ENCODE peak calls at places on chromosomes 12 and 14, in seven cellular contexts. One of them, this sample, is unnamed.

GRCh38 chr12:17982556-17982955 is 107.4 kb downstream of the RERGL start:
- DNase-seq in stimulated activated CD4-positive, alpha-beta T cell treated with anti-CD3 and anti-CD28 coated beads, Interleukin-4, amount 100 ng/mL, for 24 hours: no peak
- DNase-seq in NCI-H345: no peak
- DNase-seq in right cardiac atrium: no peak
- DNase-seq in Right ventricle myocardium inferior: no peak
- DNase-seq in germinal center: no peak
- DNase-seq in NCI-H748 treated with DMSO at 0.1 percent for 48 hours: no peak
- DNase-seq in this sample: no peak

GRCh38 chr12:17358850-17359249 is 731.1 kb downstream of the RERGL start:
- DNase-seq in stimulated activated CD4-positive, alpha-beta T cell treated with anti-CD3 and anti-CD28 coated beads, Interleukin-4, amount 100 ng/mL, for 24 hours: no peak
- DNase-seq in NCI-H345: peak; percentile 7
- DNase-seq in right cardiac atrium: no peak
- DNase-seq in Right ventricle myocardium inferior: no peak
- DNase-seq in germinal center: no peak
- DNase-seq in NCI-H748 treated with DMSO at 0.1 percent for 48 hours: no peak
- DNase-seq in this sample: no peak

GRCh38 chr12:57110189-57111045 is 745 bp downstream of the STAT6 start:
- DNase-seq in stimulated activated CD4-positive, alpha-beta T cell treated with anti-CD3 and anti-CD28 coated beads, Interleukin-4, amount 100 ng/mL, for 24 hours: peak; percentile 81
- DNase-seq in NCI-H345: no peak
- DNase-seq in right cardiac atrium: peak; percentile 94
- DNase-seq in Right ventricle myocardium inferior: peak; percentile 87
- DNase-seq in germinal center: peak; percentile 68
- DNase-seq in NCI-H748 treated with DMSO at 0.1 percent for 48 hours: no peak
- DNase-seq in this sample: peak; percentile 46

GRCh38 chr12:108850854-108851573 is 6.4 kb downstream of the SSH1 start:
- DNase-seq in stimulated activated CD4-positive, alpha-beta T cell treated with anti-CD3 and anti-CD28 coated beads, Interleukin-4, amount 100 ng/mL, for 24 hours: no peak
- DNase-seq in NCI-H345: no peak
- DNase-seq in right cardiac atrium: peak; percentile 79
- DNase-seq in Right ventricle myocardium inferior: no peak
- DNase-seq in germinal center: peak; percentile 36
- DNase-seq in NCI-H748 treated with DMSO at 0.1 percent for 48 hours: no peak
- DNase-seq in this sample: no peak

GRCh38 chr12:121748571-121749265 is 36.2 kb downstream of the TMEM120B start:
- DNase-seq in stimulated activated CD4-positive, alpha-beta T cell treated with anti-CD3 and anti-CD28 coated beads, Interleukin-4, amount 100 ng/mL, for 24 hours: peak; percentile 16
- DNase-seq in NCI-H345: no peak
- DNase-seq in right cardiac atrium: peak; percentile 66
- DNase-seq in Right ventricle myocardium inferior: peak; percentile 43
- DNase-seq in germinal center: no peak
- DNase-seq in NCI-H748 treated with DMSO at 0.1 percent for 48 hours: no peak
- DNase-seq in this sample: no peak

GRCh38 chr14:89000007-89000942 is 175.8 kb downstream of the TTC8 start:
- DNase-seq in stimulated activated CD4-positive, alpha-beta T cell treated with anti-CD3 and anti-CD28 coated beads, Interleukin-4, amount 100 ng/mL, for 24 hours: peak; percentile 21
- DNase-seq in NCI-H345: no peak
- DNase-seq in right cardiac atrium: no peak
- DNase-seq in Right ventricle myocardium inferior: no peak
- DNase-seq in germinal center: no peak
- DNase-seq in NCI-H748 treated with DMSO at 0.1 percent for 48 hours: no peak
- DNase-seq in this sample: no peak

GRCh38 chr12:66674495-66675122 is 4.3 kb downstream of the GRIP1 start:
- DNase-seq in stimulated activated CD4-positive, alpha-beta T cell treated with anti-CD3 and anti-CD28 coated beads, Interleukin-4, amount 100 ng/mL, for 24 hours: no peak
- DNase-seq in NCI-H345: no peak
- DNase-seq in right cardiac atrium: no peak
- DNase-seq in Right ventricle myocardium inferior: no peak
- DNase-seq in germinal center: no peak
- DNase-seq in NCI-H748 treated with DMSO at 0.1 percent for 48 hours: no peak
- DNase-seq in this sample: no peak

GRCh38 chr14:102280376-102280962 is 24.5 kb downstream of the MOK start:
- DNase-seq in stimulated activated CD4-positive, alpha-beta T cell treated with anti-CD3 and anti-CD28 coated beads, Interleukin-4, amount 100 ng/mL, for 24 hours: no peak
- DNase-seq in NCI-H345: no peak
- DNase-seq in right cardiac atrium: no peak
- DNase-seq in Right ventricle myocardium inferior: no peak
- DNase-seq in germinal center: no peak
- DNase-seq in NCI-H748 treated with DMSO at 0.1 percent for 48 hours: no peak
- DNase-seq in this sample: no peak

GRCh38 chr12:2297004-2297403 is 244.2 kb downstream of the CACNA1C start:
- DNase-seq in stimulated activated CD4-positive, alpha-beta T cell treated with anti-CD3 and anti-CD28 coated beads, Interleukin-4, amount 100 ng/mL, for 24 hours: no peak
- DNase-seq in NCI-H345: no peak
- DNase-seq in right cardiac atrium: no peak
- DNase-seq in Right ventricle myocardium inferior: no peak
- DNase-seq in germinal center: no peak
- DNase-seq in NCI-H748 treated with DMSO at 0.1 percent for 48 hours: no peak
- DNase-seq in this sample: no peak

GRCh38 chr12:53227341-53227740 is 4.7 kb downstream of the RARG start:
- DNase-seq in stimulated activated CD4-positive, alpha-beta T cell treated with anti-CD3 and anti-CD28 coated beads, Interleukin-4, amount 100 ng/mL, for 24 hours: no peak
- DNase-seq in NCI-H345: no peak
- DNase-seq in right cardiac atrium: no peak
- DNase-seq in Right ventricle myocardium inferior: no peak
- DNase-seq in germinal center: no peak
- DNase-seq in NCI-H748 treated with DMSO at 0.1 percent for 48 hours: no peak
- DNase-seq in this sample: no peak

GRCh38 chr12:49678711-49679110 is 28.5 kb downstream of the FMNL3 start:
- DNase-seq in stimulated activated CD4-positive, alpha-beta T cell treated with anti-CD3 and anti-CD28 coated beads, Interleukin-4, amount 100 ng/mL, for 24 hours: no peak
- DNase-seq in NCI-H345: no peak
- DNase-seq in right cardiac atrium: no peak
- DNase-seq in Right ventricle myocardium inferior: no peak
- DNase-seq in germinal center: no peak
- DNase-seq in NCI-H748 treated with DMSO at 0.1 percent for 48 hours: no peak
- DNase-seq in this sample: no peak

GRCh38 chr14:74014299-74014698 is 4.8 kb downstream of the ENTPD5 start:
- DNase-seq in stimulated activated CD4-positive, alpha-beta T cell treated with anti-CD3 and anti-CD28 coated beads, Interleukin-4, amount 100 ng/mL, for 24 hours: no peak
- DNase-seq in NCI-H345: no peak
- DNase-seq in right cardiac atrium: no peak
- DNase-seq in Right ventricle myocardium inferior: no peak
- DNase-seq in germinal center: no peak
- DNase-seq in NCI-H748 treated with DMSO at 0.1 percent for 48 hours: no peak
- DNase-seq in this sample: no peak

GRCh38 chr14:74893614-74894091 is 11.9 kb downstream of the DLST start:
- DNase-seq in stimulated activated CD4-positive, alpha-beta T cell treated with anti-CD3 and anti-CD28 coated beads, Interleukin-4, amount 100 ng/mL, for 24 hours: no peak
- DNase-seq in NCI-H345: no peak
- DNase-seq in right cardiac atrium: no peak
- DNase-seq in Right ventricle myocardium inferior: no peak
- DNase-seq in germinal center: peak; percentile 51
- DNase-seq in NCI-H748 treated with DMSO at 0.1 percent for 48 hours: no peak
- DNase-seq in this sample: no peak

GRCh38 chr14:30005114-30005698 is 77.6 kb upstream of the PRKD1 start:
- DNase-seq in stimulated activated CD4-positive, alpha-beta T cell treated with anti-CD3 and anti-CD28 coated beads, Interleukin-4, amount 100 ng/mL, for 24 hours: no peak
- DNase-seq in NCI-H345: peak; percentile 58
- DNase-seq in right cardiac atrium: no peak
- DNase-seq in Right ventricle myocardium inferior: no peak
- DNase-seq in germinal center: no peak
- DNase-seq in NCI-H748 treated with DMSO at 0.1 percent for 48 hours: peak; percentile 73
- DNase-seq in this sample: no peak

GRCh38 chr12:127903146-127903545 is 363.8 kb upstream of the TMEM132C start:
- DNase-seq in stimulated activated CD4-positive, alpha-beta T cell treated with anti-CD3 and anti-CD28 coated beads, Interleukin-4, amount 100 ng/mL, for 24 hours: no peak
- DNase-seq in NCI-H345: no peak
- DNase-seq in right cardiac atrium: no peak
- DNase-seq in Right ventricle myocardium inferior: no peak
- DNase-seq in germinal center: no peak
- DNase-seq in NCI-H748 treated with DMSO at 0.1 percent for 48 hours: no peak
- DNase-seq in this sample: no peak

GRCh38 chr12:120677765-120678473 is 9.0 kb upstream of the MLEC start:
- DNase-seq in stimulated activated CD4-positive, alpha-beta T cell treated with anti-CD3 and anti-CD28 coated beads, Interleukin-4, amount 100 ng/mL, for 24 hours: no peak
- DNase-seq in NCI-H345: no peak
- DNase-seq in right cardiac atrium: no peak
- DNase-seq in Right ventricle myocardium inferior: no peak
- DNase-seq in germinal center: peak; percentile 49
- DNase-seq in NCI-H748 treated with DMSO at 0.1 percent for 48 hours: no peak
- DNase-seq in this sample: no peak

GRCh38 chr12:122399592-122400373 is 22.7 kb downstream of the CLIP1 start:
- DNase-seq in stimulated activated CD4-positive, alpha-beta T cell treated with anti-CD3 and anti-CD28 coated beads, Interleukin-4, amount 100 ng/mL, for 24 hours: peak; percentile 62
- DNase-seq in NCI-H345: peak; percentile 64
- DNase-seq in right cardiac atrium: peak; percentile 76
- DNase-seq in Right ventricle myocardium inferior: no peak
- DNase-seq in germinal center: peak; percentile 80
- DNase-seq in NCI-H748 treated with DMSO at 0.1 percent for 48 hours: peak; percentile 7
- DNase-seq in this sample: no peak